ENCODE peak calls at places on chromosomes 6 and 20, in six cellular contexts. T is GM10248, G is kidney epithelial cell, H is PC-9, N is astrocyte of the spinal cord, Y is GM06990. F is an unnamed sample.

GRCh38 chr20:10671221-10671849 is 2.5 kb downstream of the JAG1 start:
- DNase-seq in T (peak), G (peak), H (peak), N (peak), Y (peak), F (peak)

GRCh38 chr6:7156666-7157278 is 49.0 kb downstream of the RREB1 start:
- DNase-seq in T (no peak), G (no peak), H (no peak), N (peak), Y (no peak), F (peak)

GRCh38 chr6:131125431-131125830 is 9.8 kb upstream of the AKAP7 start:
- DNase-seq in T (no peak), G (no peak), H (no peak), N (no peak), Y (no peak), F (no peak)

GRCh38 chr6:7910654-7911344 is at the start of gene TXNDC5:
- DNase-seq in T (peak), G (no peak), H (no peak), N (peak), Y (peak), F (peak)

GRCh38 chr20:61861054-61861841 is 204.4 kb downstream of the TAF4 start:
- DNase-seq in T (no peak), G (no peak), H (no peak), N (no peak), Y (no peak), F (no peak)

GRCh38 chr6:115947964-115948541 is 112.6 kb downstream of the FRK start:
- DNase-seq in T (no peak), G (no peak), H (peak), N (no peak), Y (no peak), F (no peak)

GRCh38 chr6:134634952-134635351 is 314.9 kb downstream of the ALDH8A1 start:
- DNase-seq in T (no peak), G (no peak), H (no peak), N (no peak), Y (no peak), F (no peak)

GRCh38 chr20:20205862-20206236 is 153.5 kb downstream of the CFAP61 start:
- DNase-seq in T (no peak), G (no peak), H (no peak), N (no peak), Y (no peak), F (no peak)

DNA sequence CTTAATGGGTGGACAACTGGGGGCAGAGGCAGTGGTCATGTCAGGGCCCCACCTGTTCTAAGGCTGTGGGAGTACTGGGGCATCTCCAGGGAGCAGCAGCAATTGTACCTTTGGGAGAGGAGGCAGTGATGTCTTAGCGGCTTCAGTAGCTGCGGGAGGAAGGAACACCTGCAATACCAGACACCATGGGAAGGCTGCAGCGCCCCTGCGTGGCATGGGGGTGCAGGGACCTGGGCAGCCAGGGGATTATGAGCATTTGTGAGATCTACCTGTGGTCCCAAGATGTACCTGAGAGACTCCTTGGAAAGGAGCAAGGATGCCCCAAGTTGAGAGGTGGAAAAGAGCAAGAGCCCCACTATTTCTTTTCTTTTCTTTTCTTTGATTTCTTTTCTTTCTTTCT is 112.1 kb upstream of the GPR6 start:
- DNase-seq in T (no peak), G (no peak), H (no peak), N (no peak), Y (peak), F (no peak)
- TF ChIP-seq CTCF in T (no peak), G (no peak), H (no peak), N (no peak), Y (no peak), F (no peak)

GRCh38 chr20:38307371-38308046 is 3.6 kb downstream of the BPI start:
- DNase-seq in T (no peak), G (no peak), H (no peak), N (peak), Y (no peak), F (peak)

GRCh38 chr20:38302721-38303120 is 1.2 kb upstream of the BPI start:
- DNase-seq in T (no peak), G (no peak), H (no peak), N (peak), Y (no peak), F (no peak)

GRCh38 chr20:38305541-38305940 is 1.6 kb downstream of the BPI start:
- DNase-seq in T (no peak), G (no peak), H (no peak), N (no peak), Y (no peak), F (no peak)

GRCh38 chr20:38303908-38304379 is at the start of gene BPI:
- DNase-seq in T (no peak), G (no peak), H (no peak), N (peak), Y (no peak), F (no peak)

DNA sequence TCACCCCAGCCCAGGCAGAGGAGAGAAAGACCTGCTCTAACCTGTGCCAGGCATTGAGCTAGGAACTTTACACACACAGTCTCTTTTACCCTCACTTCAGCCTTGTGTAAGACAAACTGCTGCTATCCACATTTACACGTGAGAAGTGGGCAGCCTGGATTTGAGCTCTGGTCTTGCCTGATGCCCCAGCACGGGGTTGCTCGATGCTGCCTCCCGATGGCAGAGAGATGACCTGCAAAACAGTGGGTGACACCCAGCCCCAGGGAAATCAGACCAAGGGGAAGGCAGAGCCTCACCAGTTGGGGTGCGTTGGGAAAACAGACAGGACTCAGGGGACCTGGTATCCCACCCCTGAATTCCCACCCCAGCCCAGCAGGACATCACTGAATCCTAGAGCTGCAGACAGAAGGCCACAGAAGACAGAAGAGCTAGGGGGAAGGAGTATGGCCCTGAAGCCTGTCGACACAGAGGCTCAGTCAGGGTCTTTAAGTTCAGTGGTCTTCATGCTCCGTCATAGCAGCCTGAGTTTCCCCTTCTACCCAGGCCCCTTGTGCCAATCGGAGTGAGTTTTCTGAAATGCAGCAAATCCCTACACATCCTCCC is 990 bp downstream of the BPI start:
- DNase-seq in T (peak), G (no peak), H (no peak), N (peak), Y (no peak), F (peak)
- TF ChIP-seq CTCF in T (peak), G (peak), H (peak), N (peak), Y (peak), F (peak)

GRCh38 chr20:43534016-43534415 is 24.8 kb upstream of the SGK2 start:
- DNase-seq in T (no peak), G (no peak), H (no peak), N (no peak), Y (no peak), F (no peak)

GRCh38 chr20:43533060-43533459 is 25.6 kb downstream of the L3MBTL1 start:
- DNase-seq in T (no peak), G (no peak), H (no peak), N (no peak), Y (no peak), F (peak)

GRCh38 chr20:43530321-43531090 is 23.0 kb downstream of the L3MBTL1 start:
- DNase-seq in T (no peak), G (no peak), H (no peak), N (no peak), Y (no peak), F (no peak)

GRCh38 chr20:43531091-43531443 is 23.6 kb downstream of the L3MBTL1 start:
- DNase-seq in T (no peak), G (no peak), H (no peak), N (no peak), Y (no peak), F (no peak)

DNA sequence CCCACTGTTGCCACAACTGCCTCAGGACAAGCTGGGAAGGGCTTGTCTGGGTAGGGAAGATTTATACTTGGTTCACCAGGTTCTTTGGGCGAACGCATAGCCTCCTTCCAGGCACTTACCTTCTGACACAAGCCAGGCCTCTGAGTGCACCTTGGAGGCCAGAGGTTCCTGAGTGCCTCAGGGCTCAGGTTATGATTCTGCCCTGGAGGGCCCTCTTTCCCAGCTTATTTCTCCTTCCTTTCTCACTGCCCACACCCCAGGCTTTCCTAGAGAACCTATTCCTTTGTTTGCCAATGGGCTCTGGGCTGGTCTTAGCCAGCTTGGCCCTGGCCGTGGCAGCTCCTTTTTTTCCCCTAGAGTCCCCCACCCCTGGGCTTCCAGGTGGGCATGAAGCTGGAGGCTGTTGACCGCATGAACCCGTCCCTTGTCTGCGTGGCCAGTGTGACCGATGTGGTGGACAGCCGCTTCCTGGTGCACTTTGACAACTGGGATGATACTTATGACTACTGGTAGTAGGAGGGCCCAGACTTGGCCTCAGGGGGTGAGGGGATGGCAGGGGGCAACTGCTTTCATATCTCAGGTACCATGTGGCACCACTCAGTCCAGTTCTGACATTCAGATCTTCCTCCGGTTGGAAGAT is 25.0 kb downstream of the L3MBTL1 start:
- DNase-seq in T (no peak), G (no peak), H (no peak), N (no peak), Y (no peak), F (no peak)
- TF ChIP-seq CTCF in T (no peak), G (no peak), H (no peak), N (no peak), Y (no peak), F (no peak)

GRCh38 chr20:37277253-37277593 is 12.2 kb upstream of the MANBAL start:
- DNase-seq in T (no peak), G (no peak), H (no peak), N (no peak), Y (no peak), F (no peak)

GRCh38 chr20:37275125-37275524 is 13.5 kb upstream of the GHRH start:
- DNase-seq in T (no peak), G (no peak), H (no peak), N (no peak), Y (peak), F (no peak)

GRCh38 chr20:37273988-37274387 is 12.4 kb upstream of the GHRH start:
- DNase-seq in T (no peak), G (no peak), H (no peak), N (no peak), Y (no peak), F (no peak)

GRCh38 chr20:37278966-37279590 is 10.4 kb upstream of the MANBAL start:
- DNase-seq in T (no peak), G (no peak), H (no peak), N (no peak), Y (no peak), F (peak)

DNA sequence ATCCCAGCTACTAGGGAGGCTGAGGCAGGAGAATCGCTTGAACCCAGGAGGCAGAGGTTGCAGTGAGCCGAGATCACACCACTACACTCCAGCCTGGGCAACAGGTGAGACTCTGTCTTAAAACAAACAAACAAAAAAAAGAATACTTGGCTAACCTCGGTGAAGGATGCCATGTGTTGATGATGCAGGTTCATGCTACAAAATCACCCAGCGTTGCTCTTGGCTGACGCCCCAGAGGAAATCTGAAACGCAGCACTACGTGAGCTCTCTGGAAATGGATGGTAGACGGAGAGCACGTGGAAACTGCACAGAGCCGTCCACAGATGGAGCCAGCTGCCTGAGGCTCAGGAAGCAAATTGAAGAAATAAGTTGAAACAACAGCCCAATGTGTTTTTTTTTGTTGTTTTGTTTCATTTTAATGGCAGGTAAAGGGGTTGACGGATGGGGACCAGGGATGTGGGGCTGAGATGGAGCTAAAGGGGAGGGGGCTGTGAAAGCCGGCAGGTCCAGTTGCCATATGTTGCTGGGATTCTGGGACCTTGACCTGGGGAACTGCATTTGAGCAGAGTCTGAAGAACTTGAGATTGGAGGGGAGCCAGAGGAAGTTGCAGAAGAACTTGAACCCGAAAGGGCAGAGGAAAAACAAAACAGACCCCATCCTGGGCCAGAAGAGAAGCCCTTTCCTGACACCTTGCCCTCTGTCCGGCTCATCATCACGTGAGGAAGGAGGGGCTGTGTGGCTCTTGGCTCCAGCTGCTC is 12.8 kb upstream of the MANBAL start:
- DNase-seq in T (peak), G (peak), H (no peak), N (peak), Y (peak), F (peak)
- TF ChIP-seq CTCF in T (peak), G (peak), H (no peak), N (peak), Y (peak), F (peak)

GRCh38 chr6:99613705-99614429 is 7.2 kb downstream of the PRDM13 start:
- DNase-seq in T (peak), G (no peak), H (no peak), N (no peak), Y (peak), F (no peak)

GRCh38 chr6:99611148-99611547 is 4.5 kb downstream of the PRDM13 start:
- DNase-seq in T (peak), G (no peak), H (no peak), N (no peak), Y (no peak), F (no peak)

GRCh38 chr6:99614430-99615161 is 8.0 kb downstream of the PRDM13 start:
- DNase-seq in T (no peak), G (no peak), H (no peak), N (no peak), Y (peak), F (no peak)

GRCh38 chr6:99612551-99613397 is 6.1 kb downstream of the PRDM13 start:
- DNase-seq in T (no peak), G (no peak), H (no peak), N (no peak), Y (no peak), F (no peak)

GRCh38 chr6:99613398-99613704 is 6.7 kb downstream of the PRDM13 start:
- DNase-seq in T (peak), G (no peak), H (no peak), N (no peak), Y (peak), F (no peak)
- TF ChIP-seq CTCF in T (peak), G (peak), H (no peak), N (peak), Y (peak), F (peak)

F was measured in HFFc6.